ENCODE peak calls at places on chromosomes 5 and 9, in eight cellular contexts. D is HCT116, C is OCI-LY7, Y is SK-N-SH, I is PC-3, H is hepatocyte, N is neural progenitor cell, E is MM.1S. Z is an unnamed sample. For H3K36me3, the result is how much of the 10 kb centered on the place peaks cover.

GRCh38 chr9:134323741-134324358 is 2.4 kb upstream of the RXRA start:
- DNase-seq in D (peak), C (no peak), Y (no peak), I (no peak), H (no peak), N (no peak), E (no peak), Z (no peak)

GRCh38 chr5:103561670-103562069 is 919 bp downstream of the NUDT12 start:
- DNase-seq in D (no peak), C (no peak), Y (no peak), I (peak), H (no peak), N (no peak), E (no peak), Z (no peak)

GRCh38 chr5:100797863-100798262 is 105.2 kb downstream of the ST8SIA4 start:
- DNase-seq in D (no peak), C (no peak), Y (no peak), I (peak), H (no peak), N (no peak), E (no peak), Z (no peak)

GRCh38 chr5:179452356-179453230 is 97.8 kb upstream of the RUFY1 start:
- DNase-seq in D (no peak), C (no peak), Y (no peak), I (no peak), H (no peak), N (no peak), E (no peak), Z (no peak)

GRCh38 chr5:127518319-127518621 is 830 bp downstream of the PRRC1 start:
- DNase-seq in D (no peak), C (peak), Y (no peak), I (peak), H (no peak), N (no peak), E (peak), Z (no peak)

GRCh38 chr5:110738503-110738811 is 350 bp upstream of the SLC25A46 start:
- DNase-seq in D (no peak), C (no peak), Y (peak), I (no peak), H (no peak), N (no peak), E (no peak), Z (no peak)

GRCh38 chr9:88947581-88948573 is 43.4 kb upstream of the S1PR3 start:
- DNase-seq in D (no peak), C (no peak), Y (no peak), I (no peak), H (no peak), N (no peak), E (no peak), Z (no peak)

GRCh38 chr5:150284311-150284710 is 5.3 kb downstream of the CAMK2A start:
- DNase-seq in D (no peak), C (no peak), Y (no peak), I (no peak), H (no peak), N (no peak), E (no peak), Z (no peak)

GRCh38 chr5:160792281-160792680 is 59.7 kb downstream of the ATP10B start:
- DNase-seq in D (no peak), C (no peak), Y (no peak), I (peak), H (no peak), N (no peak), E (no peak), Z (no peak)

GRCh38 chr9:129455151-129455995 is 165.5 kb downstream of the C9orf50 start:
- DNase-seq in D (no peak), C (no peak), Y (peak), I (no peak), H (no peak), N (no peak), E (no peak), Z (peak)

GRCh38 chr5:64977779-64978178 is 209.0 kb downstream of the CWC27 start:
- DNase-seq in D (no peak), C (no peak), Y (no peak), I (no peak), H (no peak), N (no peak), E (no peak), Z (no peak)

GRCh38 chr9:123421211-123421585 is 65.2 kb downstream of the CRB2 start:
- DNase-seq in D (no peak), C (no peak), Y (no peak), I (no peak), H (no peak), N (no peak), E (no peak), Z (no peak)

GRCh38 chr9:115209601-115210306 is 91.8 kb upstream of the TNC start:
- DNase-seq in D (no peak), C (no peak), Y (no peak), I (peak), H (peak), N (no peak), E (no peak), Z (no peak)

GRCh38 chr5:168152660-168153059 is 138.8 kb upstream of the WWC1 start:
- DNase-seq in D (no peak), C (no peak), Y (no peak), I (peak), H (no peak), N (no peak), E (peak), Z (no peak)

GRCh38 chr5:139881145-139881733 is 85.6 kb downstream of the PSD2 start:
- DNase-seq in D (no peak), C (no peak), Y (no peak), I (no peak), H (no peak), N (no peak), E (no peak), Z (no peak)

GRCh38 chr5:42583322-42583721 is 160.1 kb downstream of the GHR start:
- DNase-seq in D (peak), C (peak), Y (peak), I (peak), H (peak), N (peak), E (peak), Z (peak)

GRCh38 chr5:32217886-32218396 is 43.8 kb upstream of the GOLPH3 start:
- DNase-seq in D (no peak), C (peak), Y (no peak), I (peak), H (peak), N (peak), E (peak), Z (no peak)

GRCh38 chr9:120383611-120383998 is 196.4 kb downstream of the CDK5RAP2 start:
- DNase-seq in D (no peak), C (no peak), Y (peak), I (no peak), H (no peak), N (no peak), E (no peak), Z (no peak)

GRCh38 chr9:78811562-78812276 is 514.8 kb downstream of the PSAT1 start:
- DNase-seq in D (no peak), C (no peak), Y (no peak), I (peak), H (no peak), N (peak), E (no peak), Z (peak)

GRCh38 chr5:126486332-126486731 is 63.1 kb downstream of the GRAMD2B start:
- DNase-seq in D (no peak), C (no peak), Y (no peak), I (no peak), H (no peak), N (no peak), E (no peak), Z (no peak)

GRCh38 chr5:145629047-145629446 is 206.1 kb downstream of the PRELID2 start:
- DNase-seq in D (no peak), C (no peak), Y (no peak), I (no peak), H (no peak), N (no peak), E (no peak), Z (no peak)

GRCh38 chr5:143055596-143056330 is 285.6 kb downstream of the ARHGAP26 start:
- DNase-seq in D (no peak), C (no peak), Y (no peak), I (no peak), H (no peak), N (no peak), E (no peak), Z (no peak)

GRCh38 chr9:126501383-126502331 is 112.1 kb upstream of the LMX1B start:
- DNase-seq in D (no peak), C (no peak), Y (no peak), I (no peak), H (no peak), N (no peak), E (no peak), Z (no peak)

GRCh38 chr9:133103183-133103986 is 17.7 kb downstream of the RALGDS start:
- DNase-seq in D (no peak), C (peak), Y (peak), I (peak), H (peak), N (peak), E (peak), Z (peak)

GRCh38 chr9:94802795-94803194 is 76.3 kb downstream of the AOPEP start:
- DNase-seq in D (no peak), C (no peak), Y (no peak), I (no peak), H (no peak), N (no peak), E (peak), Z (no peak)

GRCh38 chr5:82855893-82856292 is 221.3 kb downstream of the TMEM167A start:
- DNase-seq in D (no peak), C (no peak), Y (no peak), I (no peak), H (no peak), N (no peak), E (no peak), Z (no peak)

DNA sequence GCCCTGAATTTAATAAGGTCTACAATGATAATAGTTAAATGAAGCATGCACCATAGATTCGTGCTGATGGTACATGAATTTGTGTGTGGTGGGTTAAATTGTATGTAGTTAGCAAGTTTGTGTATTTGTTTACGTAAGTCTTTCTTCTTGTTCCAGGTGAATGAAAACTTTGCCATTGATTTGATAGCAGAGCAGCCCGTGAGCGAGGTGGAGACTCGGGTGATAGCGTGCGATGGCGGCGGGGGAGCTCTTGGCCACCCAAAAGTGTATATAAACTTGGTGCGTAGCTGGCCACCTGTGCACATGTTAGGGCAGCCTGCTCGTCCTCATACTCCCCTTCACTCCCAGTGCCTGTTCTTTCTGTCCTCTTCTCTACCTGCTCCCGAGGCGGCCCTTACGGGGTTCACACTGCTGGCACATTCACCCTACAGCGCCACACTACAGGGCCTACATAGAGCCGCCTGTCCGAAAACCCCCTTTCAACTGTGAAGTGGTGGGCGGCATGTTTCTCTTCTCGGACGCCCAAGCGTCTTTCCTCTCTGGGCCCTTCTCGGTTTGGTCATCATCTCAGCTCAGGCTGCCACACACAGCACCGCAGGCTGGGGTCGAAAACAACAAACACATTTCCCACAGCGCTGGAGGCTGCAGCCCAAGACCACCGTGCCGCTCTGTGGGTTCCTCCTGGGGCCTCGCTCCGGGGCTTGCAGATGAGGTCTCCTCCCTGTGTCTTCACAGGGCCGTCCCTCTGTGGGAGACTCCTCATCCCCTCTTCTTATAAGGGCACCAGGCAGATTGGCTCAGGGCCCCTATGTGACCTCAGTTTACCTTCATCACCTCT is 13.2 kb downstream of the NDUFS6 start:
- DNase-seq in D (no peak), C (no peak), Y (no peak), I (no peak), H (no peak), N (no peak), E (no peak), Z (no peak)
- H3K36me3 ChIP-seq in D (under half), C (half or more), Y (half or more), I (half or more), H (under half), N (under half), E (under half), Z (under half)

GRCh38 chr5:62720036-62720441 is 141.4 kb downstream of the LRRC70 start:
- DNase-seq in D (peak), C (peak), Y (peak), I (peak), H (peak), N (peak), E (peak), Z (peak)
- TF ChIP-seq CTCF in D (peak), C (peak), Y (peak), I (peak), H (peak), N (peak), E (peak), Z (peak)

DNA sequence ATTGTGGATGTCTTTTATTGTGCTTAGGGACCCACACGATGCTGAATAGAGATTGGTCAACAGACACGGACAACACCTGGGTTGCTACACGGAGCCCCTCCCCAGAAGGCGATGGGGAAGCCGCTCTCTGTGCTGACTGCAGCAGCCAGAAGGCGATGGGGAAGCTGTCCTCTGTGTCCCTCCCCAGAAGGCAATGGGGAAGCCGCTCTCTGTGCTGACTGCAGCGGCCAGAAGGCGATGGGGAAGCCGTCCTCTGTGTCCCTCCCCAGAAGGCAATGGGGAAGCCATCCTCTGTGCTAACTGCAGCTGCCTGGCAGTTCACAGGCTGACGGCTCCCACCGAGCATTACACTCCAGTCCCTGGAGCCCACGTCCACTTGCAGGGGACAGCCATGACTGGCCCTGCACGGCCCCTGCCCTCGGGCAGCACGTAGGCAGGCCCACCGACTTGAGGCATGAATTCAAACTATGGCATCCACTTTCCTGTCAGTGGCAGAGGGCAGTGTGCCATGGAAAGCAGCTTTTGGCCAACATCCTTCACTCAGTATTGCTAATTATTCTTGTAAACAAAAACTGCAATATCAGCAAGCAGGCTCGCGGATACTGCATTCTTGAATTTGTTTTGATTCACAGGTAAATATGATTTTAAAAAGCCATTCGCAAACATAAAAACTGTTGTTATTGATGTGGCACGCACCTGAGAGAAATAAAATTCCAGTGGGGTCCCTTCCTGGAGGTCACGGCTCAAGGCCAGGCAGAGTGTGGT is 48.1 kb upstream of the CLPTM1L start:
- DNase-seq in D (no peak), C (no peak), Y (no peak), I (no peak), H (no peak), N (no peak), E (no peak), Z (no peak)
- TF ChIP-seq EZH2phosphoT487 in D (no peak), C (no peak), Y (no peak), I (no peak), H (no peak), N (no peak), E (no peak), Z (no peak)

DNA sequence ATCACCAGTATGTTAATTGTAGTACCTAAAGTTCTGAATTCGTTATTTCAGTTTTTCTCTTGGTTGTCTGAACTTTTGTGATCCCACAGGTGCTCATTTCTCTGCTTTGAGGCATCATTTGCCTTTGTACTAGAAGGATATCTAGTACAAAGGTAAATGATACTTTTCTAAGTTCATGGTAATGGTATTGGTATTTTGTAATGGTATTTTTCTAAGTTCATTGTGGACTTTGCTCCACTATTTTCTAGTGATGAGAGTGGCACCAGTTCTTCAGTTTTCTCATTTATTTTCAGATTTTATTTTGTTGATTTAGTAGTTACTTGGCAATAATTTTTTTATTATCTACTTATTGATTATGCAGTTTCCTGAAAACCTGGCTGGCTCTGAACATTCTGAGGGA is 42.0 kb downstream of the RAB24 start:
- DNase-seq in D (no peak), C (no peak), Y (no peak), I (no peak), H (no peak), N (no peak), E (no peak), Z (no peak)
- H3K36me3 ChIP-seq in D (under half), C (half or more), Y (under half), I (under half), H (under half), N (under half), E (under half), Z (half or more)

GRCh38 chr9:90546200-90546599 is 96.4 kb downstream of the DIRAS2 start:
- DNase-seq in D (no peak), C (no peak), Y (peak), I (peak), H (peak), N (peak), E (no peak), Z (peak)

GRCh38 chr9:90544488-90544887 is 98.1 kb downstream of the DIRAS2 start:
- DNase-seq in D (no peak), C (no peak), Y (no peak), I (no peak), H (no peak), N (no peak), E (no peak), Z (no peak)

GRCh38 chr9:90552317-90552716 is 90.3 kb downstream of the DIRAS2 start:
- DNase-seq in D (no peak), C (no peak), Y (no peak), I (no peak), H (no peak), N (no peak), E (peak), Z (no peak)

GRCh38 chr9:90547896-90548295 is 94.7 kb downstream of the DIRAS2 start:
- DNase-seq in D (no peak), C (peak), Y (no peak), I (peak), H (no peak), N (peak), E (no peak), Z (peak)
- TF ChIP-seq CTCF in D (no peak), C (peak), Y (no peak), I (peak), H (no peak), N (no peak), E (peak), Z (no peak)

DNA sequence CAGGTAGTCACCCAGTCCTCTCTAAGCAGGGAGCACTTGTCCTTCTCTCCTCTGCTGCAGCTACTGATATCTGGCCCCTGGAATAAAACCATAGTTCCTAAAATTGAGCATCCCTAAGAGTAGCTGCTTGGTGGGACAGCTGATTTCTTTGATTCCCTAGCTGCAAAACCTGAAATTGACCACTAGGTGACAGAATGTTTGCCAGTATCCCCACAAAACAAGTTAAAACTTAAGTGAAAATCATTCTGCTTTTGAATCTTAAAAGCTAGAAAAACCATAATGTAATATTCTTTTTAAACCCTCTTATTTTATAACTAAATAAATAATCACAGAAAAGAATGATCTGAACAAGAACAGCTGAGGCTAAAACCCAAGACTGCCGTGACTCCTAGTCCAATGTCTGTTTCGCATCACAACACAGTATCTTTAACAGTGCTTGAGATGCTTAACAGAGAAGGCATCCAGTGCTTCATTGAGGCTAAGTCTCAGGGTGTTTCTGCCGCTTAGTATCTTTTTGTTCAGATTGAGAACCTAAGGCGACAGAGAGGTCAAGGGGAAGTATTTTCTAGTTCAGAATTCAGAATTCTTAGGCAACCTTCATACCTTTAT is 24.4 kb upstream of the TAL2 start:
- DNase-seq in D (no peak), C (peak), Y (no peak), I (no peak), H (no peak), N (no peak), E (peak), Z (peak)
- TF ChIP-seq EZH2phosphoT487 in D (no peak), C (no peak), Y (no peak), I (no peak), H (no peak), N (no peak), E (no peak), Z (no peak)

DNA sequence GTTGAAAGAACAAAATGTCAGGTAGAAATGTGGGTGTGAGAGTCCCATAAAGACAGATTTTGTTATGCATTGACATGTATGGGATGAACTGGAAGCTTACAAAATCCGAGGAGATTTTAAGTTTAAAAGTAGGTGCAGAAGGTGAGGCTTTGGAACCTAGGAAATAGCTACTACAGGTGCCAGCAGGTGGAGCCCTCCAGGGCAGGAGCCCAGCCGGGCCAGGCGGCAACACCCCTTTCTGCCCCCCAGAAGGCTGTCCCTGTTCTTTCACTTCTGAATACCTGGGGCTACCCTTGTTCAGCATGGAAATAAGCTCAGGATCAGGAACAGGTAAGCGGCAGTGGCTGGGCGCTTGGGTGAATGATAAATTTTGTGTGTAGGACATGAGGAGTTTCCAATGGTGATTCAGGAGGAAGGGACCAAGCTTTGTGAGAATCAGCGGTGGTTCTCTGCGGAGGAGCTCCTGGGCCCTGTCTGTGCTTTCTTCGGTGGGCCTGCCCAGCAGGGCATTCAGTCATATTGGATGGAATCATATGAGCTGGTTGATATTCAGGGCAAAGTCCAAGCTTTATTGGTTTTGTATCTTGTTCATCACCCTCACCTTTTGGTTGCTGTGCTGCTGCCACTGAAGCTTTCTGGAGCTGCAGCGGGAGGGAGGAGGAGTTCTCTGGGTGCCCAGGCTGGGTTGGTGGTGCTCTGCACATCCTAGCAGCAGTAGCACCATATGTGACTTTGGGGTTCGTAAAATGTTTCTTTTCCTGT is 12.3 kb downstream of the PCBD2 start:
- DNase-seq in D (no peak), C (peak), Y (no peak), I (peak), H (peak), N (peak), E (no peak), Z (peak)
- H3K36me3 ChIP-seq in D (under half), C (half or more), Y (under half), I (under half), H (under half), N (under half), E (under half), Z (under half)

Z was measured in GM23338.